ENCODE peak calls at places on chromosomes 11 and 22, in ten cellular contexts. P is SJSA1; F is foreskin fibroblast; R is mesendoderm; H is GM12878; X is AG09309; O is left ventricle myocardium inferior; V is HAP-1; W is cardiac fibroblast; I is CD4-positive, CD25-positive, alpha-beta regulatory T cell. K is an unnamed sample.

GRCh38 chr11:68690671-68691401 is 6.5 kb downstream of the GAL start:
- DNase-seq in O (no peak), R (no peak), F (no peak), I (peak; percentile 39), W (no peak), P (no peak), V (no peak), H (no peak), X (no peak), K (no peak)

GRCh38 chr22:39254789-39255298 is 10.1 kb upstream of the PDGFB start:
- DNase-seq in O (no peak), V (no peak), X (no peak), H (peak; percentile 41), I (no peak), R (no peak), W (peak; percentile 80), F (peak; percentile 52), P (peak; percentile 88), K (no peak)

GRCh38 chr11:2772544-2773031 is 72.8 kb upstream of the KCNQ1OT1 start:
- DNase-seq in X (no peak), F (peak; percentile 45), O (no peak), V (no peak), W (peak; percentile 38), P (peak; percentile 34), H (no peak), I (no peak), R (no peak), K (peak; percentile 18)

GRCh38 chr22:46064966-46065666 is 85.2 kb upstream of the PPARA start:
- DNase-seq in O (peak; percentile 16), W (peak; percentile 63), H (no peak), X (no peak), I (no peak), R (no peak), F (no peak), P (peak; percentile 85), V (peak; percentile 62), K (no peak)

GRCh38 chr11:61834278-61835004 is 6.3 kb downstream of the FADS2 start:
- DNase-seq in O (peak; percentile 51), I (peak; percentile 21), F (peak; percentile 60), H (peak; percentile 87), V (no peak), R (peak; percentile 92), P (no peak), X (no peak), W (peak; percentile 96), K (no peak)

GRCh38 chr11:77003954-77004353 is 30.2 kb upstream of the B3GNT6 start:
- DNase-seq in P (no peak), R (no peak), W (peak; percentile 10), H (no peak), V (no peak), F (peak; percentile 6), I (no peak), O (no peak), X (no peak), K (no peak)

GRCh38 chr22:23241562-23242472 is 61.5 kb downstream of the BCR start:
- DNase-seq in F (no peak), I (no peak), O (no peak), P (no peak), X (no peak), H (no peak), V (no peak), W (no peak), R (no peak), K (no peak)

GRCh38 chr22:24153353-24153752 is 27.9 kb upstream of the SUSD2 start:
- DNase-seq in V (no peak), P (peak; percentile 59), H (no peak), O (no peak), X (no peak), I (peak; percentile 58), W (peak; percentile 45), R (no peak), F (no peak), K (no peak)

GRCh38 chr11:86931965-86932332 is 23.2 kb downstream of the FZD4 start:
- DNase-seq in X (no peak), R (peak; percentile 80), I (no peak), V (peak; percentile 38), O (no peak), F (peak; percentile 83), P (peak; percentile 28), H (no peak), W (peak; percentile 75), K (no peak)

GRCh38 chr22:45263790-45264269 is 20.9 kb upstream of the UPK3A start:
- DNase-seq in H (no peak), X (peak; percentile 61), R (peak; percentile 88), V (peak; percentile 37), P (peak; percentile 61), W (peak; percentile 79), O (peak; percentile 72), F (peak; percentile 81), I (no peak), K (peak; percentile 34)

GRCh38 chr22:38954414-38955043 is 2.9 kb upstream of the APOBEC3A start:
- DNase-seq in O (no peak), F (no peak), P (no peak), V (no peak), R (no peak), I (no peak), H (no peak), W (no peak), X (no peak), K (no peak)

GRCh38 chr11:75797796-75798195 is 17.2 kb upstream of the UVRAG start:
- DNase-seq in O (no peak), V (no peak), H (no peak), F (no peak), I (no peak), R (no peak), P (no peak), X (no peak), W (peak; percentile 37), K (no peak)

GRCh38 chr11:33774356-33775063 is at the start of gene FBXO3:
- DNase-seq in P (peak; percentile 62), X (no peak), O (peak; percentile 90), H (no peak), W (peak; percentile 77), I (peak; percentile 88), V (peak; percentile 84), R (peak; percentile 93), F (peak; percentile 52), K (peak; percentile 29)

DNA sequence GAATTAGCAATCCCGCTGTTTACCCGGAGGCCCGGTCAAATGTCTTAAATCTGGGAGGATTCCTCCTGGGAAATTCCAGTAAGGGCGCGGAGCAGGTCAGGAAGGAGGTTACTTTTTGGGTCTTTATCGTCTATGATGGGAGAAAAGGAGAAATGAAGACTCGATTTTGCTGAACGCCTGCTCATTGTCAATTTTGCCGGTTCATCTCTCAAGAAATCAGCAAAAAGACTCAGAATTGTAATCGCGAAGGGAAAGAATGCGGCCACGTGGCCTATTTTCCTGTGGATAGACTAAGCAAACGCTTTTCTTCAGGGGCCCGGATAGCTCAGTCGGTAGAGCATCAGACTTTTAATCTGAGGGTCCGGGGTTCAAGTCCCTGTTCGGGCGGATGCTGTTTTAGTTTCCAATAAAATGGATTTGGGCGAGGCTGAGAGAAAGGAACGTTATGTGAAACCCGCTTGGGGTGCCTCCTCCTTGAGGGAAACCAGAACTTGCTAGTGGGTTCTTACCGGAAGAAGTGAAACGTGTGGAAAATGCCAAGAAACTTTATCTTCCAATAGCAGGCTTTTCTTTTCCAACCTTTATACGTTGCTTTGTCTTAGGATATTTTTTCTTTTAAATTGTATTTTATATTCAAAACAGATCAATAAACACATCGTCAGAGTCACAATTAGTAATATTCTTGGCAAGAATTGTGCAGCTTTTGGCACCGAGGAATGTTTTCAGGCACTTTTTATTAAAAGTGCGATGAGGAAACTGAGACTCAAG is 45.0 kb downstream of the OR4D9 start:
- DNase-seq in X (no peak), R (peak; percentile 94), I (peak; percentile 51), F (peak; percentile 86), O (peak; percentile 31), H (peak; percentile 58), P (peak; percentile 95), W (peak; percentile 95), V (peak; percentile 89), K (peak; percentile 83)
- H3K4me3 ChIP-seq in X (peak overlapping the region; percentile 41), R (peak overlapping the region; percentile 88), I (peak overlapping the region; percentile 64), F (peak overlapping the region; percentile 57), O (peak overlapping the region; percentile 66), H (peak overlapping the region; percentile 64), P (peak overlapping the region; percentile 28), W (peak overlapping the region; percentile 51), V (peak overlapping the region; percentile 34), K (peak overlapping the region; percentile 62)

GRCh38 chr11:126415669-126416420 is 60.4 kb downstream of the ST3GAL4 start:
- DNase-seq in W (no peak), H (no peak), I (no peak), V (no peak), P (no peak), O (peak; percentile 89), F (no peak), R (no peak), X (no peak), K (no peak)
- H3K4me3 ChIP-seq in W (no peak overlapping the region), H (no peak overlapping the region), I (peak overlapping the region; percentile 37), V (no peak overlapping the region), P (no peak overlapping the region), O (peak overlapping the region; percentile 66), F (no peak overlapping the region), R (no peak overlapping the region), X (no peak overlapping the region), K (peak overlapping the region; percentile 56)

DNA sequence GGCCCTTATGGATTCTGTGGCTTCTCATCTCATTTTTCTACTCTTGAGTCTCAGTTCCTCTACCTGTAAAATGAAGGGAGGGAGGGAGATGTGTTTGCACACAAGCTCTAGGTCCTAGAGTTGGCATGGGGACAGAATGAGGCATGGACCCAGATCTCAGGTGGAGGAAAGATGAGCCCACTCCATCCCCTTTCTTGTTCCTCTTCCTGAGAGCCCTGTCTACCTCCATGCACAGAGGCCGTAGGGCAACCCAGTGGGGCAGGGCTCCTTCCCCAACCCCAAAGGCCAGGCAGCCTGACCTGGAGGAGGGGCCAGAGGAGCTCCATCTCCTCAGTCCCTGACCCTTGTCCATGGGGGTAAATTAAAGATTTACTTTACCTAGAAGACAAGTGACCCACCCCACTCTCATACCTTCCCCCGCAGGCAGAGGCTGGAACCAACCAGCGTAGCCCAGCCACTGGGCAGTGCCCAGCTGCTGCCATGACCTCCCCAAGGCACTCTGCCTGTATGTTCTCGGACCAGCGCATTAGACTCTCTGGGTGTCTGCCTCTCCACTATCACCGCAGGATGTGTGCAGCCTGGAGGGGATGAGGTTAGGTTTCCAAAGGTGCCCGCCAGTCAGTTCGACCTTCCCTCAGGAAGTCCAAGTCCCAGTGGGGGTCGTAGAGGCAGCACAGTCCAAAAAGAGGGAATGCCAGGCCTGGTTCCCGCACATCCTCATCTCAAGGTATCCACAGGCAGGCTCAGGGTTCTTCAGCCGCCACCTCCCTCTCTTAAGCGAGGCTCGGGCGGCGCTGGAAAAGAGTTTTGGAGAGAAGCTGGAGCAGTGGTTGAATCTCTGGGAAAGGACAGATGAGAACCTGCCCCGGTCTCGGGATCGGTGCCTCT is 3.0 kb downstream of the SMTN start:
- DNase-seq in P (no peak), O (no peak), H (no peak), V (no peak), W (no peak), F (no peak), R (no peak), X (no peak), I (no peak), K (no peak)
- H3K4me3 ChIP-seq in P (peak overlapping the region; percentile 38), O (peak overlapping the region; percentile 89), H (peak overlapping the region; percentile 90), V (peak overlapping the region; percentile 76), W (peak overlapping the region; percentile 90), F (peak overlapping the region; percentile 97), R (peak overlapping the region; percentile 75), X (peak overlapping the region; percentile 74), I (peak overlapping the region; percentile 70), K (peak overlapping the region; percentile 91)

DNA sequence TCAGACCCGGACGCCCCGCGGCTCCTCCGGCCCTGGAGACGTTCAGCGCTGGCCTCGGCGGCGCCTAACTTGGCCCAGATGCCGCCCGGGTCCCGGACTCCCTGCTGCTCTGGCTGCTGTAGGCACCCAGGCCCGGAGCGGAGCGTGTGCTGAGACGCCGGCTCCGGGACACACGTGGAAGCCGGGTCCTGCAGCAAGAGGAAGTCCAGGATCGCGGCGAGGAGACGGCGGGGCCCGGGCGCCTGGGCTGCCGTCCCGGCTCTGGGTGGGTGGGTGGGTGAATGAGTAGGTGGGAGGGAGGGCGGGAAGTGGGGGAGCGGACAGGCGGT is 223 bp downstream of the WT1 start:
- DNase-seq in V (peak; percentile 20), W (peak; percentile 37), F (no peak), I (no peak), R (no peak), O (no peak), P (no peak), X (no peak), H (no peak), K (no peak)
- H3K4me3 ChIP-seq in V (peak overlapping the region; percentile 59), W (peak overlapping the region; percentile 62), F (no peak overlapping the region), I (no peak overlapping the region), R (no peak overlapping the region), O (peak overlapping the region; percentile 72), P (no peak overlapping the region), X (no peak overlapping the region), H (no peak overlapping the region), K (no peak overlapping the region)